ENCODE peak calls at places on chromosomes 5 and 9, in eight cellular contexts. M is upper lobe of left lung, E is foreskin keratinocyte, F is cardiac fibroblast, Z is GM10248, L is progenitor cell of endocrine pancreas, S is WTC11, O is HL-60. B is an unnamed sample.

GRCh38 chr9:126294331-126295081 is 32.1 kb upstream of the MVB12B start:
- DNase-seq in M (no peak), E (no peak), F (no peak), Z (no peak), O (no peak), S (no peak), L (no peak), B (no peak)

GRCh38 chr5:172707285-172708182 is 63.5 kb downstream of the DUSP1 start:
- DNase-seq in L (no peak), Z (no peak), S (peak; percentile 61), O (peak; percentile 6), E (peak; percentile 52), M (no peak), F (peak; percentile 84), B (no peak)

GRCh38 chr5:150510460-150511263 is 2.7 kb downstream of the NDST1 start:
- DNase-seq in S (no peak), Z (no peak), M (peak; percentile 52), F (no peak), E (peak; percentile 26), O (no peak), L (no peak), B (no peak)

GRCh38 chr5:10464173-10464572 is 22.5 kb downstream of the ROPN1L start:
- DNase-seq in O (no peak), S (no peak), L (no peak), M (no peak), E (no peak), Z (no peak), F (no peak), B (no peak)

GRCh38 chr9:87213948-87214347 is 266.6 kb upstream of the GAS1 start:
- DNase-seq in E (peak; percentile 84), S (no peak), Z (no peak), F (peak; percentile 50), O (no peak), L (no peak), M (no peak), B (no peak)

GRCh38 chr5:135441256-135441915 is 5.8 kb downstream of the DCANP1 start:
- DNase-seq in O (no peak), F (no peak), E (no peak), Z (no peak), M (no peak), L (no peak), S (no peak), B (no peak)

GRCh38 chr9:81499571-81499970 is 189.8 kb downstream of the TLE1 start:
- DNase-seq in E (no peak), O (no peak), L (no peak), Z (no peak), F (no peak), S (no peak), M (no peak), B (no peak)

GRCh38 chr9:77864096-77864889 is 167.3 kb downstream of the GNAQ start:
- DNase-seq in Z (peak; percentile 12), L (no peak), S (no peak), E (no peak), O (peak; percentile 41), F (peak; percentile 69), M (no peak), B (no peak)

GRCh38 chr5:123344819-123345426 is 78.3 kb downstream of the CEP120 start:
- DNase-seq in F (peak; percentile 64), S (peak; percentile 13), Z (no peak), M (no peak), O (no peak), L (no peak), E (peak; percentile 28), B (no peak)

GRCh38 chr5:67094476-67095300 is 101.9 kb downstream of the CD180 start:
- DNase-seq in F (peak; percentile 78), S (peak; percentile 18), E (peak; percentile 69), Z (no peak), M (no peak), O (no peak), L (no peak), B (no peak)

GRCh38 chr5:13115476-13115875 is 829.0 kb downstream of the DNAH5 start:
- DNase-seq in L (no peak), M (no peak), S (no peak), F (no peak), E (peak; percentile 8), O (no peak), Z (no peak), B (no peak)

GRCh38 chr5:178453224-178453623 is 137.0 kb downstream of the COL23A1 start:
- DNase-seq in O (no peak), E (peak; percentile 71), L (no peak), M (no peak), Z (no peak), F (peak; percentile 12), S (no peak), B (no peak)

GRCh38 chr9:115133649-115134048 is 15.7 kb upstream of the TNC start:
- DNase-seq in F (peak; percentile 71), M (no peak), L (no peak), E (no peak), S (no peak), O (no peak), Z (no peak), B (no peak)

GRCh38 chr5:99543841-99544240 is 615.0 kb upstream of the CHD1 start:
- DNase-seq in E (no peak), S (no peak), O (no peak), F (peak; percentile 1), M (no peak), L (no peak), Z (no peak), B (no peak)

GRCh38 chr5:55694152-55694830 is 17.8 kb downstream of the SLC38A9 start:
- DNase-seq in F (peak; percentile 64), S (no peak), M (no peak), L (no peak), O (no peak), E (peak; percentile 17), Z (no peak), B (no peak)

GRCh38 chr9:6779417-6780241 is 21.9 kb downstream of the KDM4C start:
- DNase-seq in M (no peak), S (no peak), L (no peak), Z (no peak), E (no peak), O (no peak), F (peak; percentile 34), B (no peak)

GRCh38 chr5:43073597-43074546 is 33.8 kb upstream of the ANXA2R start:
- DNase-seq in Z (peak; percentile 58), O (peak; percentile 28), S (peak; percentile 39), F (peak; percentile 65), L (no peak), E (peak; percentile 32), M (no peak), B (no peak)

GRCh38 chr5:158899201-158899600 is 200.5 kb downstream of the EBF1 start:
- DNase-seq in S (no peak), L (no peak), M (no peak), E (no peak), F (no peak), Z (no peak), O (no peak), B (no peak)

GRCh38 chr9:69637801-69638200 is 34.4 kb downstream of the APBA1 start:
- DNase-seq in Z (no peak), O (no peak), L (no peak), F (peak; percentile 73), S (no peak), M (no peak), E (peak; percentile 83), B (no peak)

GRCh38 chr5:93422652-93423332 is 158.2 kb downstream of the NR2F1-AS1 start:
- DNase-seq in O (no peak), M (no peak), S (no peak), E (no peak), L (no peak), F (no peak), Z (no peak), B (no peak)

GRCh38 chr5:43601454-43602260 is 1.3 kb upstream of the NNT start:
- DNase-seq in L (no peak), M (no peak), F (peak; percentile 66), E (peak; percentile 18), O (no peak), S (no peak), Z (peak; percentile 46), B (no peak)

GRCh38 chr9:32502459-32502858 is 23.5 kb downstream of the RIGI start:
- DNase-seq in M (no peak), Z (no peak), S (no peak), F (peak; percentile 98), E (peak; percentile 97), L (no peak), O (no peak), B (no peak)

GRCh38 chr5:104061707-104062106 is 499.1 kb upstream of the NUDT12 start:
- DNase-seq in O (no peak), Z (no peak), S (no peak), F (no peak), L (no peak), M (no peak), E (no peak), B (no peak)

GRCh38 chr5:54525692-54526091 is 8.1 kb downstream of the SNX18 start:
- DNase-seq in F (no peak), Z (no peak), S (no peak), O (no peak), L (no peak), M (no peak), E (no peak), B (no peak)

GRCh38 chr5:54524082-54524481 is 6.5 kb downstream of the SNX18 start:
- DNase-seq in E (no peak), O (peak; percentile 43), Z (no peak), F (no peak), M (no peak), L (no peak), S (no peak), B (no peak)

GRCh38 chr5:54525226-54525625 is 7.7 kb downstream of the SNX18 start:
- DNase-seq in O (no peak), M (no peak), Z (no peak), L (no peak), S (no peak), E (no peak), F (no peak), B (no peak)

GRCh38 chr5:54523534-54523933 is 6.0 kb downstream of the SNX18 start:
- DNase-seq in E (no peak), L (no peak), S (no peak), Z (no peak), F (no peak), O (no peak), M (no peak), B (no peak)

GRCh38 chr5:54524704-54525103 is 7.1 kb downstream of the SNX18 start:
- DNase-seq in Z (no peak), F (no peak), L (no peak), O (no peak), S (no peak), M (peak; percentile 45), E (no peak), B (no peak)
- TF ChIP-seq CTCF in Z (no peak), F (no peak), L (no peak), O (no peak), S (no peak), M (no peak), E (no peak), B (no peak)

GRCh38 chr9:137785704-137786161 is 91.8 kb upstream of the CACNA1B start:
- DNase-seq in S (peak; percentile 36), F (no peak), Z (no peak), M (no peak), O (no peak), L (no peak), E (no peak), B (no peak)
- TF ChIP-seq CTCF in S (no peak), F (no peak), Z (no peak), M (no peak), O (no peak), L (peak; percentile 31), E (no peak), B (no peak)

GRCh38 chr9:135474915-135475314 is 4.7 kb upstream of the PPP1R26 start:
- DNase-seq in F (no peak), M (peak; percentile 82), L (peak; percentile 41), S (peak; percentile 75), Z (no peak), O (no peak), E (no peak), B (no peak)
- TF ChIP-seq CTCF in F (peak; percentile 28), M (peak; percentile 26), L (peak; percentile 77), S (no peak), Z (peak; percentile 22), O (no peak), E (peak; percentile 58), B (no peak)

GRCh38 chr9:123957731-123958130 is 27.8 kb upstream of the DENND1A start:
- DNase-seq in L (no peak), Z (no peak), M (no peak), S (no peak), F (peak; percentile 12), O (no peak), E (no peak), B (no peak)
- TF ChIP-seq CTCF in L (no peak), Z (no peak), M (no peak), S (no peak), F (no peak), O (no peak), E (no peak), B (no peak)

B was measured in natural killer cell.